ENCODE peak calls at places on chromosomes 4 and X, in ten cellular contexts. F, S, V, E, H, D, R, B, M and Y are unnamed samples.

GRCh38 chr4:112857461-112857860 is 192.0 kb upstream of the ANK2 start:
- DNase-seq in D (no peak), S (no peak), H (no peak), F (peak), B (no peak), V (no peak), M (peak), R (peak), E (peak), Y (no peak)

GRCh38 chrX:97860206-97860605 is 976.5 kb downstream of the RPA4 start:
- DNase-seq in F (peak), E (peak), D (no peak), M (peak), R (no peak), H (no peak), V (no peak), S (no peak), B (no peak), Y (no peak)

GRCh38 chrX:96576358-96576757 is 108.3 kb upstream of the DIAPH2 start:
- DNase-seq in R (no peak), D (no peak), E (no peak), H (no peak), B (no peak), S (no peak), F (no peak), V (no peak), M (peak), Y (no peak)

GRCh38 chr4:147638365-147638764 is 21.2 kb downstream of the TMEM184C start:
- DNase-seq in B (no peak), D (no peak), S (no peak), V (no peak), F (peak), R (no peak), M (no peak), E (no peak), H (no peak), Y (no peak)

GRCh38 chr4:131091896-131092295 is 1995.9 kb downstream of the C4orf33 start:
- DNase-seq in F (peak), B (no peak), H (no peak), S (no peak), V (no peak), E (peak), M (no peak), R (no peak), D (peak), Y (peak)

GRCh38 chr4:53962516-53963225 is 101.7 kb downstream of the CHIC2 start:
- DNase-seq in D (no peak), V (no peak), H (no peak), E (peak), B (no peak), R (peak), S (no peak), F (peak), M (peak), Y (no peak)

GRCh38 chr4:117801756-117802155 is 232.5 kb upstream of the NDST3 start:
- DNase-seq in D (no peak), M (no peak), F (no peak), H (no peak), V (no peak), E (no peak), R (no peak), B (no peak), S (no peak), Y (no peak)

GRCh38 chr4:89496851-89497250 is 189.3 kb upstream of the GPRIN3 start:
- DNase-seq in D (no peak), F (peak), M (no peak), S (no peak), B (no peak), V (no peak), H (no peak), E (peak), R (no peak), Y (no peak)

GRCh38 chrX:134758652-134759051 is 100.4 kb upstream of the PLAC1 start:
- DNase-seq in D (no peak), F (no peak), B (no peak), V (no peak), R (no peak), M (no peak), E (no peak), H (no peak), S (no peak), Y (no peak)

GRCh38 chr4:57443308-57444243 is 333.4 kb upstream of the IGFBP7 start:
- DNase-seq in E (no peak), B (no peak), M (no peak), F (no peak), R (no peak), S (no peak), D (no peak), V (no peak), H (no peak), Y (no peak)

GRCh38 chr4:40316333-40316781 is 18.8 kb upstream of the CHRNA9 start:
- DNase-seq in S (no peak), V (no peak), B (no peak), H (no peak), F (peak), M (peak), E (peak), D (peak), R (peak), Y (no peak)

GRCh38 chrX:80306007-80306406 is 114.2 kb upstream of the TENT5D start:
- DNase-seq in V (no peak), B (no peak), M (no peak), E (peak), H (no peak), D (no peak), S (no peak), R (no peak), F (no peak), Y (no peak)

GRCh38 chrX:138711399-138712347 is at the start of gene FGF13:
- DNase-seq in R (no peak), M (no peak), F (peak), D (peak), S (peak), V (peak), B (peak), H (peak), E (no peak), Y (peak)

GRCh38 chr4:186192068-186192751 is 843 bp downstream of the CYP4V2 start:
- DNase-seq in B (peak), D (no peak), H (peak), F (peak), S (no peak), V (peak), R (no peak), E (peak), M (peak), Y (peak)

GRCh38 chr4:117417856-117418255 is 332.5 kb upstream of the TRAM1L1 start:
- DNase-seq in E (peak), R (no peak), H (no peak), M (no peak), F (peak), V (no peak), B (no peak), S (no peak), D (no peak), Y (no peak)

GRCh38 chrX:132489256-132490085 is 633 bp upstream of the MBNL3 start:
- DNase-seq in E (peak), B (peak), D (peak), H (peak), S (peak), R (no peak), F (peak), M (peak), V (peak), Y (peak)

GRCh38 chr4:1413687-1414479 is 7.6 kb upstream of the NKX1-1 start:
- DNase-seq in V (peak), F (no peak), D (no peak), E (no peak), H (peak), B (no peak), S (peak), R (no peak), M (no peak), Y (peak)

GRCh38 chr4:110335399-110335798 is 137.0 kb upstream of the ELOVL6 start:
- DNase-seq in B (no peak), S (no peak), M (no peak), H (no peak), D (no peak), V (no peak), F (no peak), R (no peak), E (no peak), Y (no peak)

GRCh38 chr4:8106451-8107025 is 52.1 kb downstream of the ABLIM2 start:
- DNase-seq in F (no peak), V (no peak), B (no peak), E (no peak), R (no peak), D (no peak), M (no peak), H (no peak), S (no peak), Y (no peak)

GRCh38 chr4:39467470-39467869 is 8.6 kb downstream of the LIAS start:
- DNase-seq in E (no peak), B (no peak), D (no peak), R (no peak), F (no peak), V (no peak), S (no peak), H (no peak), M (no peak), Y (no peak)

GRCh38 chr4:159191989-159192388 is 89.1 kb downstream of the RAPGEF2 start:
- DNase-seq in E (peak), M (peak), D (no peak), V (peak), H (no peak), B (no peak), F (peak), S (no peak), R (no peak), Y (no peak)
- TF ChIP-seq CTCF in E (peak), M (peak), D (peak), V (peak), H (peak), B (no peak), F (peak), S (peak), R (peak), Y (no peak)

GRCh38 chrX:53374923-53375322 is 47.5 kb downstream of the SMC1A start:
- DNase-seq in B (no peak), H (no peak), E (no peak), F (no peak), M (no peak), S (no peak), V (no peak), D (no peak), R (no peak), Y (no peak)
- TF ChIP-seq CTCF in B (no peak), H (no peak), E (no peak), F (peak), M (no peak), S (no peak), V (peak), D (no peak), R (no peak), Y (no peak)

GRCh38 chr4:17450431-17450830 is 61.5 kb downstream of the QDPR start:
- DNase-seq in D (no peak), E (no peak), B (no peak), V (no peak), F (no peak), S (no peak), M (no peak), R (no peak), H (no peak), Y (no peak)

GRCh38 chr4:17448689-17449088 is 63.2 kb downstream of the QDPR start:
- DNase-seq in V (no peak), F (peak), E (peak), S (no peak), B (no peak), H (no peak), M (peak), D (no peak), R (no peak), Y (no peak)

GRCh38 chr4:17447056-17447455 is 64.8 kb downstream of the QDPR start:
- DNase-seq in B (no peak), F (peak), H (no peak), M (no peak), V (no peak), R (peak), S (no peak), E (no peak), D (no peak), Y (no peak)

GRCh38 chr4:17447675-17448298 is 64.1 kb downstream of the QDPR start:
- DNase-seq in V (peak), M (peak), B (peak), R (no peak), F (peak), H (no peak), E (peak), D (peak), S (no peak), Y (peak)
- TF ChIP-seq CTCF in V (peak), M (peak), B (peak), R (peak), F (peak), H (peak), E (peak), D (peak), S (peak), Y (peak)

GRCh38 chrX:106404512-106404911 is 207.3 kb upstream of the RADX start:
- DNase-seq in E (peak), M (no peak), R (no peak), H (no peak), F (no peak), V (no peak), S (no peak), B (no peak), D (no peak), Y (no peak)
- TF ChIP-seq CTCF in E (peak), M (no peak), R (no peak), H (no peak), F (peak), V (peak), S (no peak), B (no peak), D (no peak), Y (no peak)

GRCh38 chr4:140628016-140628415 is 59.3 kb upstream of the UCP1 start:
- DNase-seq in S (no peak), V (no peak), F (no peak), B (no peak), R (no peak), H (no peak), M (no peak), E (peak), D (no peak), Y (no peak)

GRCh38 chr4:140626982-140627381 is 58.2 kb upstream of the UCP1 start:
- DNase-seq in B (no peak), D (no peak), H (no peak), V (no peak), F (no peak), R (no peak), E (no peak), S (no peak), M (no peak), Y (no peak)

GRCh38 chr4:140621161-140621560 is 52.4 kb upstream of the UCP1 start:
- DNase-seq in B (no peak), E (no peak), V (no peak), S (no peak), F (no peak), R (no peak), D (no peak), M (no peak), H (no peak), Y (no peak)

GRCh38 chr4:140617494-140618060 is 48.8 kb upstream of the UCP1 start:
- DNase-seq in V (no peak), F (no peak), B (no peak), R (no peak), D (no peak), E (no peak), S (no peak), H (no peak), M (no peak), Y (no peak)

DNA sequence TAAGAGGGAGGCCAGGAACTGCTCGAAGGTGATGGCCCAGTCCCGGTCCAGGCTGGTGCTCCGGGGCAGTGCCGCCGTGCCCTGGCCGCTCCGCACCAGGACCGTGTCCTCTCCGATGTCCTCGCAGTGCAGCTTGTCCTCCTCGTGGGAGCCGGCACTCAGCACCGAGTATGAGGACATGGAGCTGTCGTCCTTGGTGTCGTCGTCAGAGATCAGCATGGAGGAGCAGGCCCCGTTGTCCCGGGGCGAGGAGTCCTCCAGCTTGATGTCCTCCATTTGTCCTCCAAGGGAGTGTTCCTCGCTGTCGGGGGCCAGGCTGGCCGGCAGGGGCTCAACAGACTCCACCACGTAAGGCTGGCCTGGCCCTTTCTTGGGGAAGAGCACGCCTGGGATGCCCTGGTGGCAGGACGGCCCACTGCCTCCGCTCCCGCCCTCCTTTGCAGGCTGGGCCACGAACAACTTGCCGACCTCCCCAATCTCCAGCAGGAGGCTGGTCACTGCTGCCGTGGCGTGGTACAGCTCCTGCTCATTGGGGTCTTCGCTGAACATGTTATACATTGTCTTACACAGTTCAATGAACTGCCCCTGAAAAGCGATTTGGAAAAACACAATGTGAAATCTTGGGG is 53.7 kb upstream of the UCP1 start:
- DNase-seq in F (no peak), E (no peak), H (no peak), D (no peak), S (no peak), M (no peak), V (no peak), B (no peak), R (no peak), Y (no peak)
- TF ChIP-seq CTCF in F (no peak), E (no peak), H (no peak), D (no peak), S (no peak), M (no peak), V (peak), B (no peak), R (no peak), Y (no peak)

DNA sequence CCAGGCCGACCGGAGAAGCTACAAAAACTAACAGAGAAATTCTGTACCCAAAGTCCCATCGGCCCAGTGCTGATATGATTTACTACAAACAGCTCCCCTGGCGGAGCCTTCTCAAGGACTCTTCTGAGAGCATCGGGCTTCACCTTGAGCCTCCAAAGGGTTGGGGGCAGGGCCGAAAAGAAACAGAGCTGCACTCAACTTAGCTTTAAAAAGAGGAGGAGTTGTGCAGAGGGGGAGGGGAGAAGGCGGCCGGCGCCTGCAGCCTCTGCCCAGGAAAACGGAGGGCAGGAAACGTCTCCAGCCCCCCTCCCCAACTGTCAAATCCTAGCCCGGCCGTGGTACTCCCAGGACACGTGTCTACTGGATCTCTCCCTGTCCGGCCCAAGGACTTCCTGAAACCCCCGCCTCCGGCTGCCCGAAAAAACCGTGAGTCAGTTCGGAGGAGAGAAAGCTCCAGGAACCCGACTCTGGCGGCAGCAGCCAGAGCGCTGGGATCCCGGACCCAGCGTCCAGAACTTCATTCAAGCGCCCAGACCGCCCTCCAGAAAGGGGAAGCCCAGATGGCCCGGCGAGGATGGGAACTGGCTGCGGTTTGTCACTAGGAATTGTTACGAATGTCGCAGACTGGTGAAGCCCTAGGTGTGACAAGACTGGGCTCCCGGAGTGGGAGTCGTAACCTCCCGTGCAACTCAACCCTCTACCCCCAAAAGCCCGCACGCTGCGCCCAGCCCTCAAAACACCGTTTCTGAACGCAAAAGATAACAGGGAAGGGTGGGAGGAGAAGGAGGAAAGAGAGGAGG is 1.0 kb downstream of the ADAMTS3 start:
- DNase-seq in R (no peak), F (peak), S (peak), H (peak), M (peak), E (peak), D (no peak), V (peak), B (peak), Y (peak)
- TF ChIP-seq CTCF in R (peak), F (peak), S (peak), H (no peak), M (peak), E (peak), D (no peak), V (peak), B (no peak), Y (no peak)

DNA sequence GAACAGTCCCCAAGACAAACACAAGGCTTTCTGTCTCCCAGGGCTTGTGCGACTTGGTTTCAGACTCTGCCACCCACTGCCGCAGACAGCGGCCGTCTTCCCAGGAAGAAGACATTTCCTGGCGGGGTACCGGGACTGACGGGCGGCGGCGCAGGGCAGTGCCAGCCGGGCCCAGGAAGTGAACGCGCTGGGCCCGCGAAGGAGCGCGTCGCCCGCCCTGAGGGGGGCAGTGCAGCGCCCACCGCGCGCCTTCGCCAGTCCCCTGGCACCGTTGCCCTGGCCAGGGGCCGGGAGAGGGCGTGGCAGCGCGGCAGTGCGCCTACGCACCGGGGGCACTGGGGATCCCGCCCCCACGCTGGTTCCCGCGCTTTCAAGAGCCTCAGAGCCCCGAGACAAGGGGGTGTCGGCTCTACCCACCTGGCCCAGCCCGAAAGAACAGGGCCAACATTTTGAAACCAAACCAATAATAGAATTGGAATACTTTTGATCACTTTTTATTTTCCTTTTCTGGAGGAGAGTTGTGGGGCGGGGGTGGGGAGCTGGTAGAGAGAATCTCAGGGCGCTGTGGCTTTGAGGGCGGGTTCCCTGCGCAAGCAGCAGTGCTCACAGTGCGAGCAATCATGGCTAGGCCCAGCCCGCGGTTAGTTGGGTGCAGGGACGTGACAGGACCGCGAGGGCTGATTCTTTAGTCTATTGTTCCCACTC is 23.6 kb upstream of the APLN start:
- DNase-seq in V (no peak), H (no peak), S (peak), B (peak), F (no peak), R (no peak), D (peak), E (no peak), M (no peak), Y (peak)
- TF ChIP-seq CTCF in V (peak), H (no peak), S (peak), B (no peak), F (peak), R (peak), D (peak), E (no peak), M (no peak), Y (peak)

GRCh38 chr4:184310171-184310567 is 92.5 kb upstream of the ENPP6 start:
- DNase-seq in S (peak), D (peak), E (no peak), F (no peak), M (no peak), H (no peak), V (peak), R (no peak), B (peak), Y (peak)
- TF ChIP-seq CTCF in S (peak), D (peak), E (peak), F (peak), M (no peak), H (no peak), V (peak), R (peak), B (no peak), Y (peak)